ENCODE peak calls at places on chromosome 10, in nine cellular contexts. K is ELF-1; G is activated CD8-positive, alpha-beta memory T cell treated with anti-CD3 and anti-CD28 coated beads for 48 hours; O is astrocyte of the spinal cord; L is psoas muscle; P is hepatic stellate cell; T is keratinocyte; A is left ventricle myocardium inferior; E is EL. Q is an unnamed sample.

GRCh38 chr10:118980135-118980865 is 49.2 kb upstream of the NANOS1 start:
- DNase-seq in K (no peak), G (no peak), O (no peak), L (no peak), P (no peak), T (no peak), A (no peak), E (no peak), Q (no peak)

GRCh38 chr10:125633517-125633999 is 49.4 kb downstream of the TEX36 start:
- DNase-seq in K (no peak), G (no peak), O (peak; percentile 1), L (no peak), P (no peak), T (no peak), A (no peak), E (peak; percentile 34), Q (no peak)

GRCh38 chr10:101092742-101093386 is 31.1 kb downstream of the KAZALD1 start:
- DNase-seq in K (peak; percentile 36), G (no peak), O (no peak), L (no peak), P (no peak), T (no peak), A (no peak), E (no peak), Q (no peak)

GRCh38 chr10:80472234-80473095 is 18.4 kb downstream of the TSPAN14 start:
- DNase-seq in K (no peak), G (no peak), O (peak; percentile 79), L (no peak), P (peak; percentile 74), T (peak; percentile 91), A (no peak), E (peak; percentile 85), Q (no peak)

GRCh38 chr10:27890971-27891370 is 107.9 kb downstream of the ODAD2 start:
- DNase-seq in K (no peak), G (no peak), O (no peak), L (no peak), P (no peak), T (no peak), A (no peak), E (no peak), Q (no peak)

GRCh38 chr10:132434405-132435005 is 37.5 kb downstream of the PWWP2B start:
- DNase-seq in K (peak; percentile 36), G (no peak), O (no peak), L (peak; percentile 66), P (no peak), T (no peak), A (peak; percentile 72), E (no peak), Q (peak; percentile 79)

GRCh38 chr10:123470570-123470969 is 195.6 kb upstream of the GPR26 start:
- DNase-seq in K (no peak), G (no peak), O (no peak), L (no peak), P (no peak), T (no peak), A (no peak), E (no peak), Q (no peak)

GRCh38 chr10:52387744-52388143 is 73.7 kb downstream of the DKK1 start:
- DNase-seq in K (no peak), G (no peak), O (no peak), L (no peak), P (no peak), T (peak; percentile 49), A (no peak), E (no peak), Q (no peak)

GRCh38 chr10:4541292-4541691 is 284.7 kb upstream of the AKR1E2 start:
- DNase-seq in K (no peak), G (no peak), O (peak; percentile 91), L (no peak), P (peak; percentile 65), T (peak; percentile 75), A (no peak), E (peak; percentile 95), Q (peak; percentile 21)

GRCh38 chr10:124094419-124094785 is 1.0 kb upstream of the CHST15 start:
- DNase-seq in K (no peak), G (no peak), O (no peak), L (peak; percentile 24), P (no peak), T (no peak), A (no peak), E (no peak), Q (no peak)

GRCh38 chr10:117074621-117075020 is 63.4 kb downstream of the VAX1 start:
- DNase-seq in K (peak; percentile 43), G (no peak), O (no peak), L (no peak), P (no peak), T (no peak), A (no peak), E (no peak), Q (no peak)

GRCh38 chr10:132413226-132414205 is 16.5 kb downstream of the PWWP2B start:
- DNase-seq in K (no peak), G (no peak), O (no peak), L (no peak), P (no peak), T (no peak), A (no peak), E (no peak), Q (peak; percentile 58)

GRCh38 chr10:16258476-16259040 is 178.3 kb upstream of the PTER start:
- DNase-seq in K (no peak), G (no peak), O (no peak), L (no peak), P (no peak), T (no peak), A (no peak), E (no peak), Q (no peak)

GRCh38 chr10:30111340-30111980 is 52.1 kb upstream of the JCAD start:
- DNase-seq in K (no peak), G (no peak), O (peak; percentile 81), L (no peak), P (peak; percentile 62), T (no peak), A (no peak), E (peak; percentile 82), Q (no peak)

GRCh38 chr10:114663631-114664030 is 5.6 kb upstream of the ABLIM1 start:
- DNase-seq in K (peak; percentile 18), G (no peak), O (no peak), L (no peak), P (no peak), T (no peak), A (no peak), E (no peak), Q (no peak)

GRCh38 chr10:113982745-113983144 is 60.9 kb upstream of the ADRB1 start:
- DNase-seq in K (peak; percentile 70), G (no peak), O (no peak), L (no peak), P (no peak), T (no peak), A (no peak), E (no peak), Q (no peak)

GRCh38 chr10:101710064-101710695 is 15.2 kb upstream of the FBXW4 start:
- DNase-seq in K (peak; percentile 39), G (no peak), O (peak; percentile 20), L (no peak), P (no peak), T (no peak), A (no peak), E (no peak), Q (no peak)

GRCh38 chr10:74150151-74151056 is at the start of gene AP3M1:
- DNase-seq in K (no peak), G (peak; percentile 52), O (no peak), L (peak; percentile 86), P (peak; percentile 86), T (peak; percentile 38), A (peak; percentile 84), E (no peak), Q (peak; percentile 90)